ENCODE peak calls at places on chromosomes 2 and 18, in six cellular contexts. One of them, this sample, is unnamed.

GRCh38 chr18:80251700-80252099 is 4.4 kb upstream of the PARD6G start:
- DNase-seq in astrocyte of the spinal cord: no peak
- DNase-seq in fibroblast of pulmonary artery: no peak
- DNase-seq in cardiac fibroblast: no peak
- DNase-seq in lung: peak; percentile 18
- DNase-seq in astrocyte: no peak
- DNase-seq in this sample: no peak

GRCh38 chr18:12048010-12048826 is 45.4 kb upstream of the ANKRD62 start:
- DNase-seq in lung: peak; percentile 21
- DNase-seq in astrocyte: no peak
- DNase-seq in astrocyte of the spinal cord: no peak
- DNase-seq in cardiac fibroblast: no peak
- DNase-seq in fibroblast of pulmonary artery: no peak
- DNase-seq in this sample: no peak

GRCh38 chr2:235263205-235264120 is 230.4 kb upstream of the AGAP1 start:
- DNase-seq in cardiac fibroblast: peak; percentile 88
- DNase-seq in fibroblast of pulmonary artery: peak; percentile 91
- DNase-seq in astrocyte of the spinal cord: peak; percentile 92
- DNase-seq in lung: peak; percentile 36
- DNase-seq in astrocyte: peak; percentile 91
- DNase-seq in this sample: peak; percentile 69

GRCh38 chr2:105328281-105329196 is 996 bp downstream of the TGFBRAP1 start:
- DNase-seq in lung: no peak
- DNase-seq in cardiac fibroblast: peak; percentile 43
- DNase-seq in astrocyte: no peak
- DNase-seq in fibroblast of pulmonary artery: peak; percentile 31
- DNase-seq in astrocyte of the spinal cord: no peak
- DNase-seq in this sample: peak; percentile 67

GRCh38 chr2:37689751-37690150 is 18.3 kb upstream of the CDC42EP3 start:
- DNase-seq in astrocyte of the spinal cord: no peak
- DNase-seq in lung: no peak
- DNase-seq in cardiac fibroblast: no peak
- DNase-seq in astrocyte: no peak
- DNase-seq in fibroblast of pulmonary artery: no peak
- DNase-seq in this sample: no peak

GRCh38 chr2:209969692-209970091 is 32.7 kb upstream of the RPE start:
- DNase-seq in lung: no peak
- DNase-seq in astrocyte of the spinal cord: no peak
- DNase-seq in cardiac fibroblast: no peak
- DNase-seq in fibroblast of pulmonary artery: no peak
- DNase-seq in astrocyte: no peak
- DNase-seq in this sample: no peak

GRCh38 chr18:13222371-13223281 is 4.1 kb downstream of the LDLRAD4 start:
- DNase-seq in astrocyte: peak; percentile 50
- DNase-seq in lung: no peak
- DNase-seq in cardiac fibroblast: peak; percentile 28
- DNase-seq in fibroblast of pulmonary artery: peak; percentile 17
- DNase-seq in astrocyte of the spinal cord: peak; percentile 25
- DNase-seq in this sample: no peak

GRCh38 chr18:34493566-34494358 is 216.3 kb upstream of the DTNA start:
- DNase-seq in astrocyte of the spinal cord: peak; percentile 15
- DNase-seq in lung: no peak
- DNase-seq in fibroblast of pulmonary artery: peak; percentile 1
- DNase-seq in astrocyte: peak; percentile 13
- DNase-seq in cardiac fibroblast: no peak
- DNase-seq in this sample: no peak

GRCh38 chr18:47595816-47596501 is 334.5 kb downstream of the SMAD2 start:
- DNase-seq in lung: no peak
- DNase-seq in astrocyte of the spinal cord: no peak
- DNase-seq in astrocyte: no peak
- DNase-seq in fibroblast of pulmonary artery: no peak
- DNase-seq in cardiac fibroblast: no peak
- DNase-seq in this sample: no peak

GRCh38 chr2:132038179-132038882 is 123.4 kb downstream of the ANKRD30BL start:
- DNase-seq in lung: no peak
- DNase-seq in cardiac fibroblast: no peak
- DNase-seq in astrocyte: no peak
- DNase-seq in astrocyte of the spinal cord: no peak
- DNase-seq in fibroblast of pulmonary artery: no peak
- DNase-seq in this sample: no peak

GRCh38 chr2:133886735-133887675 is 318.7 kb upstream of the NCKAP5 start:
- DNase-seq in astrocyte of the spinal cord: peak; percentile 58
- DNase-seq in fibroblast of pulmonary artery: peak; percentile 67
- DNase-seq in cardiac fibroblast: peak; percentile 66
- DNase-seq in astrocyte: peak; percentile 27
- DNase-seq in lung: peak; percentile 54
- DNase-seq in this sample: peak; percentile 94

GRCh38 chr2:172446524-172447063 is 19.2 kb downstream of the ITGA6 start:
- DNase-seq in fibroblast of pulmonary artery: no peak
- DNase-seq in astrocyte: no peak
- DNase-seq in astrocyte of the spinal cord: no peak
- DNase-seq in lung: no peak
- DNase-seq in cardiac fibroblast: no peak
- DNase-seq in this sample: no peak

GRCh38 chr2:127175821-127176354 is 44.2 kb downstream of the CYP27C1 start:
- DNase-seq in cardiac fibroblast: no peak
- DNase-seq in astrocyte: no peak
- DNase-seq in lung: no peak
- DNase-seq in astrocyte of the spinal cord: no peak
- DNase-seq in fibroblast of pulmonary artery: no peak
- DNase-seq in this sample: peak; percentile 79

GRCh38 chr2:160076935-160077334 is 14.5 kb upstream of the PLA2R1 start:
- DNase-seq in astrocyte: no peak
- DNase-seq in cardiac fibroblast: no peak
- DNase-seq in lung: no peak
- DNase-seq in fibroblast of pulmonary artery: no peak
- DNase-seq in astrocyte of the spinal cord: no peak
- DNase-seq in this sample: no peak

GRCh38 chr18:74064510-74064909 is 83.1 kb downstream of the FBXO15 start:
- DNase-seq in astrocyte: no peak
- DNase-seq in lung: no peak
- DNase-seq in astrocyte of the spinal cord: no peak
- DNase-seq in cardiac fibroblast: no peak
- DNase-seq in fibroblast of pulmonary artery: no peak
- DNase-seq in this sample: no peak

GRCh38 chr18:48099481-48100167 is 169.2 kb upstream of the SMAD2 start:
- DNase-seq in fibroblast of pulmonary artery: no peak
- DNase-seq in lung: no peak
- DNase-seq in cardiac fibroblast: no peak
- DNase-seq in astrocyte: no peak
- DNase-seq in astrocyte of the spinal cord: no peak
- DNase-seq in this sample: no peak

GRCh38 chr2:165067958-165068612 is 112.8 kb upstream of the SLC38A11 start:
- DNase-seq in astrocyte: peak; percentile 60
- DNase-seq in fibroblast of pulmonary artery: peak; percentile 54
- DNase-seq in cardiac fibroblast: peak; percentile 62
- DNase-seq in lung: peak; percentile 40
- DNase-seq in astrocyte of the spinal cord: peak; percentile 76
- DNase-seq in this sample: peak; percentile 8

GRCh38 chr2:172119089-172119488 is 16.4 kb upstream of the DLX2 start:
- DNase-seq in fibroblast of pulmonary artery: peak; percentile 90
- DNase-seq in lung: no peak
- DNase-seq in cardiac fibroblast: peak; percentile 71
- DNase-seq in astrocyte: peak; percentile 80
- DNase-seq in astrocyte of the spinal cord: peak; percentile 69
- DNase-seq in this sample: peak; percentile 59

GRCh38 chr2:138000037-138000436 is 35.8 kb downstream of the HNMT start:
- DNase-seq in astrocyte: no peak
- DNase-seq in astrocyte of the spinal cord: no peak
- DNase-seq in lung: no peak
- DNase-seq in fibroblast of pulmonary artery: no peak
- DNase-seq in cardiac fibroblast: no peak
- DNase-seq in this sample: no peak

DNA sequence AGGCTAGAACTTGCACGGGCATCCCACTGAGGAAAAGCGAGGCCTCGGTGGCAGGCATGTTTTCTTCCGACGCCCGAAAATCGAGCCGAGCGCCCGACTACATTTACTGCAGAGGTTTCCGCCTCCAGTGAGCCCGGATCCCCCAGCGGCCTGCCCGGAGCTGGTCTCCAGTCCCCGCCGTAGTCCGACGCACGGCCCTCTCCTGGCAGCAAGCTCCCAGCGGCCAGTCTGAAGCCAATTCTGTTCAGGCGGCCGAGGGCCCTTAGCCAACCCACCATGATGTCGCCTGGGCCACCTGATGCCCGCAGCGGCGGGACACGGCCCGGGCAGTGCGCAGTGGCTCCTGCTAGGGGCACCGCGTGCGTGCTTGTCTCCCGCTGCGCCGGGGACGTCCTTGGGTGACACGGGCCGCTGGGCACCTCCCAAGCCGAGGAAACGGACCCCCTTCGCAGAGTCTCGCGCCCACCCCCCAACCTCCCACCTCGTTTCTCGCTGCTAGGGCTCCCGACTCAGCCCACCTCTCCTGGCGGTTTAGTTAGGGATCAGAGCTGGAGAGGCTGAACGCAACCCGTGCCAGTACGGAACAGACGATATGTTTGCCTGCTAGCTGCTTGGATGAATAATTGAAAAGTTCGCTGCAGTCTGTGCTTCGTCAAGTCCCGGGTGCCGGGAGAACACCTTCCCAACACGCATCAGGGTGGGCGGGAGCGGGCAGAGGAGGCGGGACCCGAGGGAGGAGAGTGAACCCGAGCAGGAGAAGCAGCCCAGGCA is 5.3 kb downstream of the ONECUT2 start:
- DNase-seq in astrocyte: no peak
- DNase-seq in fibroblast of pulmonary artery: no peak
- DNase-seq in astrocyte of the spinal cord: no peak
- DNase-seq in cardiac fibroblast: no peak
- DNase-seq in lung: no peak
- DNase-seq in this sample: no peak
- TF ChIP-seq CTCF in astrocyte: no peak
- TF ChIP-seq CTCF in fibroblast of pulmonary artery: no peak
- TF ChIP-seq CTCF in astrocyte of the spinal cord: no peak
- TF ChIP-seq CTCF in cardiac fibroblast: no peak
- TF ChIP-seq CTCF in lung: no peak
- TF ChIP-seq CTCF in this sample: no peak

DNA sequence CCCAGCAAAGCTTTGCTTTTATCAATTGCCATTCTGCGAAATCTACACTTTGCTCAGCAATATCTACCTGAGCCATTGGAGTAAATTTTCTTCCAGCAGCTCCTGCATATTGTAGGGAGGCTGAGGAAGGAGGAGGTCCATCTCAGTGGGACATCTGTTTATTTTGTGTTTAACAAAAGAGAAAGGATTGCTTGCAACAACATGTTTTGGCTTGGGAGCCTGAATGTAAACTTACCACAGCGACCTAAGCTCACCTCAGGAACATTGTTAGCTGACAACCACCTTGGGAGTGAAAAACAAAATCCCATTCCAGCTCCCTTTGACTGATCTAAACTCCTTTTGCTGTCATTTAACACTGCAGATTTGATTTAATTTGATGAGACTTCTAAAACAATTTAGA is 356.1 kb downstream of the SS18 start:
- DNase-seq in cardiac fibroblast: no peak
- DNase-seq in lung: no peak
- DNase-seq in fibroblast of pulmonary artery: no peak
- DNase-seq in astrocyte of the spinal cord: no peak
- DNase-seq in astrocyte: no peak
- DNase-seq in this sample: no peak
- TF ChIP-seq CTCF in cardiac fibroblast: no peak
- TF ChIP-seq CTCF in lung: no peak
- TF ChIP-seq CTCF in fibroblast of pulmonary artery: no peak
- TF ChIP-seq CTCF in astrocyte of the spinal cord: no peak
- TF ChIP-seq CTCF in astrocyte: no peak
- TF ChIP-seq CTCF in this sample: no peak

GRCh38 chr18:72819050-72819449 is 48.7 kb downstream of the NETO1 start:
- DNase-seq in lung: no peak
- DNase-seq in astrocyte of the spinal cord: no peak
- DNase-seq in cardiac fibroblast: no peak
- DNase-seq in fibroblast of pulmonary artery: no peak
- DNase-seq in astrocyte: no peak
- DNase-seq in this sample: no peak
- TF ChIP-seq CTCF in lung: no peak
- TF ChIP-seq CTCF in astrocyte of the spinal cord: no peak
- TF ChIP-seq CTCF in cardiac fibroblast: no peak
- TF ChIP-seq CTCF in fibroblast of pulmonary artery: no peak
- TF ChIP-seq CTCF in astrocyte: no peak
- TF ChIP-seq CTCF in this sample: no peak

GRCh38 chr2:198077477-198077876 is 273.1 kb downstream of the PLCL1 start:
- DNase-seq in lung: no peak
- DNase-seq in cardiac fibroblast: peak; percentile 19
- DNase-seq in astrocyte of the spinal cord: no peak
- DNase-seq in astrocyte: no peak
- DNase-seq in fibroblast of pulmonary artery: no peak
- DNase-seq in this sample: no peak
- TF ChIP-seq CTCF in lung: no peak
- TF ChIP-seq CTCF in cardiac fibroblast: no peak
- TF ChIP-seq CTCF in astrocyte of the spinal cord: no peak
- TF ChIP-seq CTCF in astrocyte: no peak
- TF ChIP-seq CTCF in fibroblast of pulmonary artery: no peak
- TF ChIP-seq CTCF in this sample: no peak

GRCh38 chr18:4181882-4182568 is 273.1 kb downstream of the DLGAP1 start:
- DNase-seq in lung: no peak
- DNase-seq in astrocyte of the spinal cord: no peak
- DNase-seq in cardiac fibroblast: no peak
- DNase-seq in fibroblast of pulmonary artery: no peak
- DNase-seq in astrocyte: no peak
- DNase-seq in this sample: no peak
- TF ChIP-seq CTCF in lung: no peak
- TF ChIP-seq CTCF in astrocyte of the spinal cord: no peak
- TF ChIP-seq CTCF in cardiac fibroblast: no peak
- TF ChIP-seq CTCF in fibroblast of pulmonary artery: no peak
- TF ChIP-seq CTCF in astrocyte: no peak
- TF ChIP-seq CTCF in this sample: no peak

DNA sequence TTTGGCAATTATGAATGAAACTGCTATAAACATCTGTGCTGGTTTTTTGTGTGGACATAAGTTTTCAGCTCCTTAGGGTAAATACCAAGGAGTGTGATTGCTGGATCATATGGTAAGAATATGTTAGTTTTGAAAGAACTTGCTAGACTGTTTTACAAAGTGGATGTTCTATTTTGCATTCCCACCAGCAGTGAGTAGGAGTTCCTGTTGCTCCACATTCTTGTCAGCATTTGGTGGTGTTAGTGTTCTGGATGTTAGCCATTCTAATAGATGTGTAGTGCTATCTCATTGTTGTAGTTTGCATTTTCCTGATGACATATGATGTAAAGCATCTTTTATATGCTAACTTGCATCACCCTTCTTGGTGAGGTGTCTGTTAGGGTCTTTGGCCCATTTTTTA is 304.6 kb downstream of the NUP35 start:
- DNase-seq in fibroblast of pulmonary artery: no peak
- DNase-seq in lung: no peak
- DNase-seq in astrocyte of the spinal cord: no peak
- DNase-seq in astrocyte: no peak
- DNase-seq in cardiac fibroblast: no peak
- DNase-seq in this sample: no peak
- TF ChIP-seq CTCF in fibroblast of pulmonary artery: no peak
- TF ChIP-seq CTCF in lung: no peak
- TF ChIP-seq CTCF in astrocyte of the spinal cord: no peak
- TF ChIP-seq CTCF in astrocyte: no peak
- TF ChIP-seq CTCF in cardiac fibroblast: no peak
- TF ChIP-seq CTCF in this sample: no peak

GRCh38 chr18:76679259-76679658 is 143.1 kb upstream of the ZNF236 start:
- DNase-seq in cardiac fibroblast: no peak
- DNase-seq in astrocyte: no peak
- DNase-seq in lung: no peak
- DNase-seq in astrocyte of the spinal cord: no peak
- DNase-seq in fibroblast of pulmonary artery: no peak
- DNase-seq in this sample: no peak
- TF ChIP-seq CTCF in cardiac fibroblast: no peak
- TF ChIP-seq CTCF in astrocyte: no peak
- TF ChIP-seq CTCF in lung: no peak
- TF ChIP-seq CTCF in astrocyte of the spinal cord: no peak
- TF ChIP-seq CTCF in fibroblast of pulmonary artery: no peak
- TF ChIP-seq CTCF in this sample: no peak

This sample was measured in HFFc6.